ENCODE peak calls at places on chromosomes 5 and 9, in five cellular contexts. C, K, T, F and S are unnamed samples.

GRCh38 chr5:127838661-127839060 is 135.5 kb downstream of the CCDC192 start:
- DNase-seq in C (peak), K (peak), T (no peak), F (no peak), S (peak)

GRCh38 chr9:3699868-3700267 is 174.1 kb upstream of the RFX3 start:
- DNase-seq in C (no peak), K (no peak), T (no peak), F (no peak), S (no peak)

GRCh38 chr5:176578391-176578808 is 29.3 kb downstream of the CDHR2 start:
- DNase-seq in C (peak), K (peak), T (no peak), F (no peak), S (peak)

GRCh38 chr5:142426676-142427364 is 102.0 kb upstream of the SPRY4 start:
- DNase-seq in C (no peak), K (no peak), T (no peak), F (no peak), S (peak)

GRCh38 chr5:144202725-144203124 is 32.1 kb downstream of the KCTD16 start:
- DNase-seq in C (no peak), K (no peak), T (no peak), F (no peak), S (no peak)

GRCh38 chr9:4228606-4229005 is 71.3 kb downstream of the GLIS3 start:
- DNase-seq in C (no peak), K (no peak), T (no peak), F (no peak), S (peak)

GRCh38 chr5:178487911-178488310 is 102.3 kb downstream of the COL23A1 start:
- DNase-seq in C (no peak), K (no peak), T (no peak), F (no peak), S (no peak)

GRCh38 chr9:17082343-17082742 is 52.5 kb upstream of the CNTLN start:
- DNase-seq in C (peak), K (peak), T (peak), F (no peak), S (peak)

GRCh38 chr5:122126177-122126701 is 3.1 kb upstream of the ZNF474 start:
- DNase-seq in C (no peak), K (no peak), T (peak), F (peak), S (no peak)

GRCh38 chr5:141524604-141525597 is 36.0 kb downstream of the PCDHGC5 start:
- DNase-seq in C (peak), K (peak), T (peak), F (peak), S (peak)

GRCh38 chr5:57871496-57871895 is 388.9 kb upstream of the ACTBL2 start:
- DNase-seq in C (no peak), K (no peak), T (no peak), F (no peak), S (no peak)

GRCh38 chr9:83981126-83981871 is 694 bp downstream of the RMI1 start:
- DNase-seq in C (no peak), K (peak), T (no peak), F (no peak), S (peak)

GRCh38 chr5:57406591-57406990 is 76.0 kb downstream of the ACTBL2 start:
- DNase-seq in C (no peak), K (no peak), T (no peak), F (no peak), S (no peak)

GRCh38 chr5:135193213-135194125 is 159.4 kb upstream of the PITX1 start:
- DNase-seq in C (no peak), K (no peak), T (no peak), F (no peak), S (peak)

GRCh38 chr9:131727795-131728545 is 11.9 kb downstream of the RAPGEF1 start:
- DNase-seq in C (no peak), K (no peak), T (no peak), F (no peak), S (peak)

GRCh38 chr5:97838214-97838613 is 655.2 kb upstream of the RIOK2 start:
- DNase-seq in C (peak), K (no peak), T (peak), F (peak), S (peak)

GRCh38 chr5:95081500-95082355 is 203.2 kb downstream of the MCTP1 start:
- DNase-seq in C (peak), K (peak), T (peak), F (peak), S (peak)

GRCh38 chr9:70263421-70263820 is 4.6 kb downstream of the SMC5 start:
- DNase-seq in C (no peak), K (no peak), T (peak), F (no peak), S (no peak)

GRCh38 chr5:53874409-53874808 is 314.0 kb downstream of the NDUFS4 start:
- DNase-seq in C (peak), K (peak), T (peak), F (no peak), S (no peak)

GRCh38 chr9:136230773-136231172 is 14.8 kb downstream of the QSOX2 start:
- DNase-seq in C (no peak), K (no peak), T (no peak), F (no peak), S (no peak)

GRCh38 chr9:35650341-35651158 is at the start of gene SIT1:
- DNase-seq in C (no peak), K (no peak), T (no peak), F (no peak), S (no peak)

GRCh38 chr5:122907238-122907637 is 61.8 kb downstream of the SNX24 start:
- DNase-seq in C (peak), K (no peak), T (no peak), F (peak), S (no peak)

GRCh38 chr9:127349483-127350127 is 47.4 kb upstream of the SLC2A8 start:
- DNase-seq in C (no peak), K (no peak), T (no peak), F (no peak), S (no peak)

GRCh38 chr5:52469835-52470234 is 317.9 kb upstream of the ITGA1 start:
- DNase-seq in C (no peak), K (no peak), T (no peak), F (no peak), S (no peak)

GRCh38 chr5:163894645-163895044 is 389.2 kb downstream of the MAT2B start:
- DNase-seq in C (no peak), K (no peak), T (peak), F (no peak), S (peak)

GRCh38 chr9:96176901-96177718 is 124.9 kb downstream of the HSD17B3 start:
- DNase-seq in C (no peak), K (no peak), T (no peak), F (no peak), S (no peak)

GRCh38 chr5:36156124-36156601 is 4.3 kb downstream of the SKP2 start:
- DNase-seq in C (no peak), K (no peak), T (no peak), F (no peak), S (no peak)

GRCh38 chr5:108748354-108749129 is 845 bp downstream of the FER start:
- DNase-seq in C (peak), K (peak), T (peak), F (peak), S (peak)